ENCODE peak calls at places on chromosomes 7 and 10, in four cellular contexts. L is lung, M is uterus, Q is HCT116. X is an unnamed sample.
A peak's percentile ranks its signal among the peaks of the same experiment; 100 is the strongest.

GRCh38 chr10:124641282-124642075 is 102.7 kb downstream of the FAM53B start:
- DNase-seq in L (no peak), M (peak; percentile 64), Q (no peak), X (no peak)

GRCh38 chr7:151244156-151244870 is 4.2 kb downstream of the SMARCD3 start:
- DNase-seq in L (no peak), M (no peak), Q (no peak), X (no peak)

GRCh38 chr7:92685146-92686042 is 95.2 kb upstream of the FAM133B start:
- DNase-seq in L (no peak), M (no peak), Q (no peak), X (no peak)

GRCh38 chr10:29877798-29878491 is 181.4 kb downstream of the JCAD start:
- DNase-seq in L (no peak), M (no peak), Q (no peak), X (peak; percentile 44)

GRCh38 chr10:128711776-128712175 is 585.6 kb upstream of the MKI67 start:
- DNase-seq in L (no peak), M (no peak), Q (no peak), X (no peak)

GRCh38 chr7:151687523-151688235 is 168.0 kb upstream of the RHEB start:
- DNase-seq in L (peak; percentile 88), M (peak; percentile 80), Q (peak; percentile 92), X (peak; percentile 35)

GRCh38 chr7:6161463-6162330 is 110.7 kb downstream of the CYTH3 start:
- DNase-seq in L (no peak), M (no peak), Q (no peak), X (no peak)

GRCh38 chr10:18378766-18379165 is 238.5 kb downstream of the CACNB2 start:
- DNase-seq in L (no peak), M (peak; percentile 18), Q (no peak), X (no peak)

GRCh38 chr10:23171232-23171876 is 20.8 kb upstream of the PTF1A start:
- DNase-seq in L (no peak), M (no peak), Q (no peak), X (peak; percentile 25)

GRCh38 chr7:155763721-155764431 is 48.4 kb downstream of the SHH start:
- DNase-seq in L (no peak), M (no peak), Q (no peak), X (no peak)

GRCh38 chr7:67856046-67856445 is 859.4 kb downstream of the TYW1 start:
- DNase-seq in L (no peak), M (no peak), Q (no peak), X (no peak)

GRCh38 chr7:30082686-30083085 is 52.1 kb upstream of the MTURN start:
- DNase-seq in L (no peak), M (no peak), Q (no peak), X (no peak)

GRCh38 chr7:123533553-123533917 is 860 bp downstream of the IQUB start:
- DNase-seq in L (no peak), M (no peak), Q (no peak), X (no peak)

GRCh38 chr7:141700848-141701371 is 1.1 kb downstream of the DENND11 start:
- DNase-seq in L (peak; percentile 30), M (no peak), Q (no peak), X (no peak)

GRCh38 chr10:22911889-22912762 is 15.7 kb upstream of the ARMC3 start:
- DNase-seq in L (no peak), M (no peak), Q (no peak), X (no peak)

GRCh38 chr10:109912335-109913282 is 10.7 kb downstream of the XPNPEP1 start:
- DNase-seq in L (no peak), M (no peak), Q (no peak), X (no peak)

GRCh38 chr7:157664034-157664433 is 327.2 kb downstream of the DNAJB6 start:
- DNase-seq in L (no peak), M (no peak), Q (no peak), X (no peak)

GRCh38 chr7:157667261-157667660 is 330.5 kb downstream of the DNAJB6 start:
- DNase-seq in L (no peak), M (no peak), Q (no peak), X (no peak)

GRCh38 chr7:157663061-157663863 is 326.5 kb downstream of the DNAJB6 start:
- DNase-seq in L (no peak), M (no peak), Q (no peak), X (no peak)

GRCh38 chr7:157666530-157667040 is 329.8 kb downstream of the DNAJB6 start:
- DNase-seq in L (no peak), M (no peak), Q (no peak), X (no peak)

DNA sequence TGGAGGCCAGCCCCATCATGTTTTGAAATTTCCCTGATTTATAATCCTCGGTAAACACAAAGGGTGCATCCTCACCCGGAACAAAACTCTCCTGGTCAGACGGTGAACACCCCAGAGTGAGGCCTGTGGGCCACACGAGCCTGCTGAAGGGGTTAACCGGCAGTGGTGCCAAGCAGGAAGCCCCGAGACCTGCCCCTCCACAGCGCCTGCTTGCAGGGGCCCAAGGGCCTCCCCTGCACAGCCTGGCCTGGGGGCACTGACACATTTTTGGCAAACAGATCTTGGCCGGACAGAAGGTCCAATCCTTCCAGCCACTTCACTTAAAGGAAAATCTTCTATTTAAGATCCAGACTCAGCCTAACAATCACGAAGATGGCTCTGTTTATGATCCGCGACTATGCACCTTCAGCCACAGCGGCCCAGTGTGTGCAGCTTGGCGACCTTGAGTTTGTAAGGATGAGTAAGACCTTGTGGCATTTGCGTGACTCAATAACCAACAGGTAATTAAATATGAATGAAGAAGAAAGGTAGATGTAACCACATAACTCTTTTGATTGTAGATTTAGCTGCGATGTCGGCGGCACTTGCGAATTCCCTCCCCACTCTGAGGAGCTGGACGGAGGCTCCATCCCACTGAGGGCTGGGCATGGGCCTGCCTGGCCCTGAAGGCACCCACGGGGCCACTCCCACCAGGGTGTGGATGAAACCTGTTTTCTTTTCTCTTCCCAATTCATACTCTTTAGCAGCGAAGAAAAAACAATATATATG is 328.2 kb downstream of the DNAJB6 start:
- DNase-seq in L (no peak), M (no peak), Q (peak; percentile 63), X (no peak)
- H3K9me3 ChIP-seq in L (peaks cover 3% of the 10 kb centered on the region), M (no peaks in the 10 kb centered on the region), Q (no peaks in the 10 kb centered on the region), X (no peaks in the 10 kb centered on the region)

GRCh38 chr10:6410830-6411229 is 169.2 kb downstream of the PRKCQ start:
- DNase-seq in L (no peak), M (no peak), Q (no peak), X (no peak)
- H3K27ac ChIP-seq in L (no peak overlapping the region), M (peak overlapping the region; percentile 53), Q (no peak overlapping the region), X (no peak overlapping the region)

GRCh38 chr7:139659922-139660316 is 117.9 kb downstream of the HIPK2 start:
- DNase-seq in L (no peak), M (no peak), Q (no peak), X (no peak)

GRCh38 chr7:139661875-139662274 is 115.9 kb downstream of the HIPK2 start:
- DNase-seq in L (no peak), M (no peak), Q (no peak), X (no peak)

GRCh38 chr7:139658919-139659675 is 118.7 kb downstream of the HIPK2 start:
- DNase-seq in L (no peak), M (no peak), Q (no peak), X (no peak)

GRCh38 chr7:139660317-139661042 is 117.3 kb downstream of the HIPK2 start:
- DNase-seq in L (no peak), M (no peak), Q (no peak), X (no peak)

DNA sequence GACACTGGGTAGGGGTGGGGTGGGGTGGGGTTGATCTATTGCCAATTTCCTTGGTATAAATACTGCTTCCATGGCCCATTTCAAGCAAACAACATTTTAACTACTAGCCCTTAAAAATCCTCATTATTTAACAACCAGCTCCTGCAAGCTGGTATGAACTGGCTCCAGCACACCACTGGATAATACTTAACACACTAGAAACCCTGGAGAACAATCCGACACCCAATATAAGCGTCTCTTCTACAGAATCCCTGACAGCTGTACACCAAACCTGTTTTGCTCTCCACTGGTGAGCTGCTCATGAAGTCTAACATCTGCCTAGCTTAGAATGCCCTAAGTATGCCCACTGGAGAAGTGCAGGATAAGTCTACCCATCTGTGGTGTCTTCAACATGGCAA is 116.8 kb downstream of the HIPK2 start:
- DNase-seq in L (no peak), M (no peak), Q (no peak), X (no peak)
- H3K4me1 ChIP-seq in L (peaks cover 60% of the 10 kb centered on the region), M (no peaks in the 10 kb centered on the region), Q (peaks cover 18% of the 10 kb centered on the region), X (peaks cover 19% of the 10 kb centered on the region)

GRCh38 chr7:8785081-8785480 is 351.7 kb downstream of the NXPH1 start:
- DNase-seq in L (no peak), M (no peak), Q (no peak), X (no peak)
- H3K9me3 ChIP-seq in L (no peaks in the 10 kb centered on the region), M (no peaks in the 10 kb centered on the region), Q (no peaks in the 10 kb centered on the region), X (no peaks in the 10 kb centered on the region)

GRCh38 chr10:60526024-60526585 is 136.4 kb upstream of the ANK3 start:
- DNase-seq in L (no peak), M (no peak), Q (no peak), X (no peak)
- H3K27ac ChIP-seq in L (no peak overlapping the region), M (no peak overlapping the region), Q (no peak overlapping the region), X (no peak overlapping the region)

GRCh38 chr7:104982308-104982755 is 31.7 kb upstream of the KMT2E start:
- DNase-seq in L (no peak), M (no peak), Q (no peak), X (no peak)
- H3K4me1 ChIP-seq in L (peaks cover 32% of the 10 kb centered on the region), M (peaks cover 24% of the 10 kb centered on the region), Q (peaks cover 42% of the 10 kb centered on the region), X (peaks cover 6% of the 10 kb centered on the region)

GRCh38 chr10:130300608-130301025 is 164.4 kb downstream of the GLRX3 start:
- DNase-seq in L (peak; percentile 73), M (no peak), Q (no peak), X (no peak)

GRCh38 chr10:130301026-130301892 is 165.1 kb downstream of the GLRX3 start:
- DNase-seq in L (peak; percentile 78), M (no peak), Q (no peak), X (no peak)
- H3K9me3 ChIP-seq in L (peaks cover 27% of the 10 kb centered on the region), M (no peaks in the 10 kb centered on the region), Q (no peaks in the 10 kb centered on the region), X (peaks cover 7% of the 10 kb centered on the region)

GRCh38 chr10:86206216-86206615 is 160.4 kb downstream of the GRID1 start:
- DNase-seq in L (no peak), M (no peak), Q (no peak), X (no peak)
- H3K27ac ChIP-seq in L (no peak overlapping the region), M (no peak overlapping the region), Q (no peak overlapping the region), X (no peak overlapping the region)